ENCODE peak calls at places on chromosomes 16 and 17, in ten cellular contexts. E is heart left ventricle, R is heart right ventricle, C is psoas muscle, S is astrocyte, Q is choroid plexus epithelial cell, I is mucosa of descending colon, P is pancreas, T is gastrocnemius medialis, W is neural crest cell. G is an unnamed sample.

GRCh38 chr17:61383689-61384201 is 15.9 kb upstream of the TBX2 start:
- DNase-seq in P (no peak), C (no peak), S (no peak), Q (no peak), R (no peak), T (no peak), I (no peak), E (no peak), W (no peak), G (no peak)

GRCh38 chr17:66165537-66166123 is 26.3 kb downstream of the CEP112 start:
- DNase-seq in R (no peak), Q (peak), I (peak), T (no peak), E (no peak), W (peak), C (no peak), P (no peak), S (peak), G (no peak)

GRCh38 chr16:29857133-29857760 is 5.8 kb downstream of the CDIPT start:
- DNase-seq in W (no peak), R (no peak), Q (peak), S (peak), E (no peak), C (no peak), I (no peak), P (no peak), T (no peak), G (no peak)

GRCh38 chr17:67759355-67760171 is 41.8 kb downstream of the NOL11 start:
- DNase-seq in Q (peak), W (no peak), T (peak), S (peak), C (peak), R (peak), P (no peak), E (peak), I (no peak), G (no peak)

GRCh38 chr16:48462146-48462740 is 77.0 kb upstream of the SIAH1 start:
- DNase-seq in I (no peak), C (no peak), R (no peak), W (no peak), E (no peak), P (no peak), Q (no peak), S (peak), T (no peak), G (no peak)

GRCh38 chr16:71412270-71413160 is 29.3 kb downstream of the TLE7 start:
- DNase-seq in C (peak), P (peak), Q (peak), I (peak), E (no peak), R (peak), W (peak), T (peak), S (peak), G (peak)

GRCh38 chr16:8229011-8229520 is 361.2 kb downstream of the TMEM114 start:
- DNase-seq in T (no peak), C (no peak), S (no peak), E (no peak), W (no peak), R (no peak), P (no peak), Q (no peak), I (no peak), G (no peak)

GRCh38 chr17:62592305-62593099 is 35.0 kb upstream of the MRC2 start:
- DNase-seq in W (no peak), E (no peak), R (no peak), S (peak), I (no peak), Q (peak), C (no peak), P (no peak), T (no peak), G (no peak)

GRCh38 chr16:71536752-71537499 is 10.7 kb downstream of the CHST4 start:
- DNase-seq in R (no peak), C (no peak), T (no peak), P (no peak), I (no peak), Q (no peak), S (no peak), W (no peak), E (no peak), G (no peak)

GRCh38 chr17:39573447-39574298 is 34.0 kb downstream of the NEUROD2 start:
- DNase-seq in T (peak), Q (peak), P (peak), C (peak), E (peak), W (peak), I (peak), R (peak), S (peak), G (peak)

GRCh38 chr17:78557598-78558039 is 19.6 kb downstream of the DNAH17 start:
- DNase-seq in T (no peak), C (no peak), Q (peak), R (no peak), E (no peak), P (no peak), I (no peak), S (peak), W (no peak), G (no peak)

GRCh38 chr16:85491798-85492616 is 121.1 kb upstream of the GSE1 start:
- DNase-seq in I (peak), S (peak), C (peak), R (peak), E (peak), Q (no peak), W (no peak), P (peak), T (peak), G (no peak)

GRCh38 chr17:75272848-75273184 is 1.8 kb upstream of the MIF4GD start:
- DNase-seq in I (no peak), E (no peak), T (no peak), Q (no peak), P (no peak), W (no peak), C (no peak), R (no peak), S (peak), G (no peak)

GRCh38 chr16:81005644-81006471 is 827 bp downstream of the CMC2 start:
- DNase-seq in E (no peak), R (no peak), T (no peak), S (no peak), W (no peak), C (no peak), Q (peak), I (peak), P (peak), G (no peak)

GRCh38 chr17:17511971-17512858 is 16.0 kb upstream of the RASD1 start:
- DNase-seq in S (peak), E (peak), C (peak), Q (peak), W (no peak), T (peak), R (no peak), I (no peak), P (no peak), G (no peak)

GRCh38 chr17:69012895-69013805 is 47.6 kb downstream of the ABCA9 start:
- DNase-seq in E (no peak), Q (peak), P (no peak), R (no peak), C (no peak), W (no peak), I (no peak), T (no peak), S (peak), G (no peak)

GRCh38 chr17:72952220-72952619 is 140.3 kb downstream of the SLC39A11 start:
- DNase-seq in C (no peak), W (no peak), I (no peak), Q (no peak), E (no peak), P (no peak), S (no peak), R (no peak), T (no peak), G (no peak)

GRCh38 chr16:17921357-17921978 is 415.1 kb downstream of the NPIPA8 start:
- DNase-seq in P (no peak), T (no peak), R (no peak), E (no peak), S (no peak), C (no peak), W (peak), I (peak), Q (no peak), G (no peak)

GRCh38 chr17:70804161-70804560 is 634.8 kb downstream of the KCNJ2 start:
- DNase-seq in W (no peak), P (no peak), I (no peak), Q (peak), R (no peak), T (no peak), C (no peak), S (peak), E (no peak), G (no peak)

GRCh38 chr16:57141822-57142631 is 43.8 kb downstream of the PSME3IP1 start:
- DNase-seq in T (no peak), R (no peak), C (no peak), I (no peak), S (no peak), E (no peak), Q (no peak), W (no peak), P (no peak), G (no peak)

GRCh38 chr16:10871157-10871991 is 5.6 kb upstream of the CIITA start:
- DNase-seq in T (no peak), E (no peak), I (peak), W (no peak), Q (peak), S (peak), R (peak), C (peak), P (peak), G (no peak)

GRCh38 chr16:53018834-53019416 is 33.8 kb downstream of the CHD9NB start:
- DNase-seq in I (no peak), Q (no peak), E (no peak), W (no peak), T (no peak), C (no peak), S (no peak), P (no peak), R (no peak), G (no peak)

GRCh38 chr17:66675991-66676371 is 158.9 kb upstream of the CACNG5 start:
- DNase-seq in E (no peak), I (no peak), Q (peak), R (no peak), C (peak), W (no peak), T (peak), S (peak), P (no peak), G (no peak)

GRCh38 chr17:76772842-76773521 is 35.1 kb downstream of the MFSD11 start:
- DNase-seq in P (no peak), T (no peak), Q (peak), I (no peak), C (no peak), R (no peak), E (no peak), W (no peak), S (peak), G (no peak)

GRCh38 chr17:149231-149630 is 11.9 kb downstream of the SCGB1C2 start:
- DNase-seq in I (no peak), S (no peak), R (no peak), E (peak), W (no peak), C (no peak), Q (no peak), T (peak), P (peak), G (peak)

GRCh38 chr17:602436-602835 is 112.2 kb downstream of the VPS53 start:
- DNase-seq in S (no peak), E (no peak), I (no peak), W (no peak), R (no peak), Q (peak), T (peak), P (no peak), C (no peak), G (no peak)

GRCh38 chr16:17339764-17340541 is 130.8 kb downstream of the XYLT1 start:
- DNase-seq in T (peak), I (no peak), E (no peak), P (no peak), Q (no peak), W (no peak), C (no peak), S (peak), R (no peak), G (no peak)

GRCh38 chr17:11598274-11599221 is at the start of gene DNAH9:
- DNase-seq in R (peak), T (peak), P (peak), C (peak), I (peak), E (peak), Q (peak), W (peak), S (peak), G (peak)

GRCh38 chr17:81831957-81832607 is 1.0 kb downstream of the MCRIP1 start:
- DNase-seq in W (no peak), R (no peak), I (no peak), S (peak), E (no peak), C (no peak), Q (no peak), P (no peak), T (peak), G (no peak)

GRCh38 chr17:65279456-65279855 is 142.3 kb downstream of the RGS9 start:
- DNase-seq in I (no peak), P (no peak), W (no peak), C (no peak), Q (no peak), T (no peak), S (no peak), R (no peak), E (no peak), G (no peak)

DNA sequence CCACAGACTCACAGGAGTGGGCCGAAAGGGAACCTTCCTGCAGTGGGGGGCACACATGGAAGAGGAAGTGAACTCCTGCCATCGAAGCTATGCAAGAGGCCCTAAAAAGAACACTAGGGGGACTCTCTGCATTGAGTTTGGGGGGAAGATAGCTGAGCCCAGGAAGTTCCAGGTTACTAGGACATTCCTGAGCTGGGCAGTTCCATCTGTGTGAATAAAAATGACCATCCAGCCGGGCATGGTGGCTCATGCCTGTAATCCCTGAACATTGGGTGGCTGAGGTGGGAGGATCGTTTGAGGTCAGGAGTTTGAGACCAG is 211.8 kb downstream of the ZNF423 start:
- DNase-seq in C (no peak), R (no peak), I (no peak), E (no peak), S (peak), T (no peak), Q (peak), P (no peak), W (no peak), G (no peak)
- TF ChIP-seq CTCF in C (no peak), R (peak), I (no peak), E (no peak), S (peak), T (no peak), Q (peak), P (no peak), W (no peak), G (no peak)

DNA sequence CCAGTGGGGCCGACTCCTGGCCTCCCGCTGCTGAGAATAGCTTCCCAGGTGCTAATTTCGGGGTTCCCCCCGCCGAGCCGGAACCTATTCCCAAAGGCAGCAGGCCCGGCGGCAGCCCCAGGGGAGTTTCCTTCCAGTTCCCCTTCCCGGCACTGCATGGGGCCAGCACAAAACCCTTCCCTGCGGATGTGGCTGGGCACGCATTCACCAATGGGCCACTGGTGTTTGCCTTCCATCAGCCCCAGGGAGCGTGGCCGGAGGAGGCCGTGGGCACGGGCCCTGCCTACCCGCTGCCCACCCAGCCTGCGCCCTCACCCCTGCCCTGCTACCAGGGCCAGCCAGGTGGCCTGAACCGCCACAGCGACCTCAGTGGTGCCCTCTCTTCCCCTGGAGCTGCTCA is 24.9 kb upstream of the ZFPM1 start:
- DNase-seq in E (no peak), R (no peak), I (no peak), Q (no peak), C (no peak), W (no peak), T (no peak), P (no peak), S (no peak), G (no peak)
- TF ChIP-seq CTCF in E (no peak), R (no peak), I (no peak), Q (no peak), C (no peak), W (no peak), T (no peak), P (no peak), S (no peak), G (no peak)

DNA sequence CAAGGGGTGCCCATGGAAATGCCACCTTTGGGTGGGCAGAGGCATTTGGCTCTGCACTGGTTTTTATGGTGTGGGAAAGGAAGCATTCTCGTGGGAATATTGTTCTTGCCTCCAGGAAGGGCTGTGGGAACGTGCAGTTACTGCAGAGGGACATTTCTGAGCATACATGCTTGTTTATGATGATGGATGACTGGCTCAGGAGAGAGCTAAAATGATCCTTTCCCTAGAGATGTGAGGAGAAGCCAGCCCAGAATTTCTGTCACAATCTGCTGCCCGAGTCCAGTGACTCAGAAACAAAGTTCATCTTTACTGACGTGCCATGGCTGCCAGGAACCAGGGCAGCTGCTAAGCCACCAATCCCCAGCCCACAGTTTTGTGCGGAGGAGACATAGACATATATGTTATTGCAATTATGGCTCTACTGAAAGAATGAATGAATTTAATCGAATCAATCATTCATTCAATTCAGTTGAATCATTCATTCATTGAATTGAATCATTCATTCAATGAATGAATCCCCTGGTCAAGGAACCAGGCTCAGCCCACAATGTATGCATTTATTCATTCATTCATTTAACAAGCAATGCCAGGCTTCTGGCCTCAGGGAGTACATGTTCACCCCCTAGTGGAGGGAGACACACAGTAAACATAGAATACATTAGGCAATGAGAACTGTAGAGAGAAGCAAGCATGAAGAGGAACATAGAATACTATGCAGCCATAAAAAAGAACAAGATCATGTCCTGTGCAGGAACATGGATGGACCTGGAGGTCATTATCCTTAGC is 414.4 kb upstream of the HSBP1 start:
- DNase-seq in W (no peak), E (no peak), T (no peak), C (no peak), Q (peak), R (no peak), S (peak), P (no peak), I (no peak), G (no peak)
- TF ChIP-seq CTCF in W (peak), E (peak), T (no peak), C (no peak), Q (peak), R (no peak), S (peak), P (no peak), I (no peak), G (no peak)

GRCh38 chr17:80292557-80292956 is 31.9 kb downstream of the RNF213 start:
- DNase-seq in P (no peak), E (no peak), S (no peak), C (no peak), I (no peak), R (no peak), W (peak), T (no peak), Q (peak), G (no peak)
- TF ChIP-seq CTCF in P (no peak), E (no peak), S (no peak), C (no peak), I (no peak), R (no peak), W (peak), T (no peak), Q (peak), G (no peak)

GRCh38 chr16:69937465-69937951 is 13.6 kb upstream of the CLEC18A start:
- DNase-seq in T (no peak), I (no peak), R (no peak), W (no peak), S (no peak), E (no peak), P (no peak), C (no peak), Q (peak), G (no peak)
- TF ChIP-seq CTCF in T (no peak), I (no peak), R (peak), W (no peak), S (no peak), E (peak), P (no peak), C (no peak), Q (peak), G (no peak)

GRCh38 chr17:50808413-50808812 is 27.0 kb upstream of the WFIKKN2 start:
- DNase-seq in W (no peak), I (no peak), E (no peak), P (no peak), C (no peak), S (no peak), R (no peak), Q (no peak), T (no peak), G (no peak)

GRCh38 chr17:50806141-50806643 is 29.2 kb upstream of the WFIKKN2 start:
- DNase-seq in S (no peak), T (no peak), I (no peak), Q (peak), E (no peak), C (no peak), P (peak), R (no peak), W (no peak), G (no peak)

GRCh38 chr17:50807675-50808074 is 27.7 kb upstream of the WFIKKN2 start:
- DNase-seq in E (no peak), W (no peak), T (no peak), I (no peak), P (no peak), R (no peak), S (no peak), Q (no peak), C (no peak), G (no peak)

GRCh38 chr17:50805486-50805885 is 29.9 kb upstream of the WFIKKN2 start:
- DNase-seq in C (no peak), W (no peak), I (no peak), T (no peak), R (no peak), E (no peak), S (no peak), P (peak), Q (no peak), G (no peak)

DNA sequence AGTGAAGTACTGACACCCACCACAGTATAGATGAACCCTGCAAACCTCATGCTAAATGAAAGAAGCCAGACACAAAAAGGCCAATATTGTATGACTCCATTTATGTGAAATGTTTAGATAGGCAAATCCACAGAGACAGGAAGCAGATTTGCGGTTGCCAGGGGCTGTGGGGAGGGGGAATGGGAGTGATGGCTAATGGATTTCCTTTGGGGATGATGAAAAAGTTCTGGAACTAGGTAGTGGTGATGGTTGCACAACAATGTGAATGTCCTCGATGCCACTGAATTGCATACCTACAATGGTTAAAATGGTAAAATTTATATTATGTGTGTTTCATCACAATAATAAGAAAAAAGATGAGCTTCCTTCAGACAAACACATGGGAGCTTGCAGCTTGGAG is 28.4 kb upstream of the WFIKKN2 start:
- DNase-seq in E (no peak), Q (no peak), S (peak), I (no peak), W (no peak), P (no peak), C (no peak), R (no peak), T (no peak), G (no peak)
- TF ChIP-seq CTCF in E (no peak), Q (no peak), S (no peak), I (no peak), W (no peak), P (no peak), C (no peak), R (no peak), T (no peak), G (no peak)

G was measured in mesothelial cell of epicardium.